ENCODE peak calls at places on chromosomes 4 and X, in four cellular contexts. U is A549, I is transverse colon, O is heart right ventricle. J is an unnamed sample.

GRCh38 chrX:45385767-45386166 is 185.1 kb upstream of the DIPK2B start:
- DNase-seq in I (no peak), U (no peak), O (no peak), J (no peak)

GRCh38 chrX:139967300-139967699 is 2.0 kb upstream of the CXorf66 start:
- DNase-seq in I (peak; percentile 7), U (peak; percentile 32), O (no peak), J (no peak)

GRCh38 chrX:67614006-67614405 is 70.2 kb downstream of the AR start:
- DNase-seq in O (no peak), U (no peak), I (no peak), J (no peak)

GRCh38 chr4:74934016-74934821 is 1.3 kb downstream of the PARM1 start:
- DNase-seq in I (peak; percentile 54), U (no peak), O (peak; percentile 17), J (no peak)

GRCh38 chrX:55489315-55490009 is at the start of gene USP51:
- DNase-seq in O (peak; percentile 49), I (peak; percentile 34), U (peak; percentile 11), J (no peak)

GRCh38 chr4:151537726-151538125 is 128.8 kb downstream of the FHIP1A start:
- DNase-seq in O (no peak), U (no peak), I (no peak), J (no peak)

GRCh38 chr4:107978716-107979451 is 10.8 kb upstream of the HADH start:
- DNase-seq in U (no peak), O (no peak), I (no peak), J (no peak)

GRCh38 chr4:877502-877901 is 51.6 kb upstream of the CPLX1 start:
- DNase-seq in O (no peak), I (no peak), U (no peak), J (no peak)

GRCh38 chrX:17546356-17546755 is 171.4 kb downstream of the NHS start:
- DNase-seq in I (no peak), O (no peak), U (no peak), J (no peak)

GRCh38 chr4:137541866-137542648 is 9.8 kb upstream of the PCDH18 start:
- DNase-seq in U (no peak), I (no peak), O (no peak), J (no peak)

GRCh38 chr4:78293348-78293747 is 236.2 kb downstream of the FRAS1 start:
- DNase-seq in U (no peak), I (no peak), O (no peak), J (no peak)

GRCh38 chrX:131841496-131842410 is 181.3 kb upstream of the STK26 start:
- DNase-seq in U (peak; percentile 66), O (peak; percentile 11), I (peak; percentile 17), J (peak; percentile 27)

GRCh38 chr4:40555176-40555900 is 74.3 kb downstream of the RBM47 start:
- DNase-seq in I (no peak), U (no peak), O (no peak), J (no peak)

GRCh38 chrX:63012574-63012973 is 338.6 kb downstream of the SPIN4 start:
- DNase-seq in O (no peak), I (no peak), U (peak; percentile 1), J (peak; percentile 2)

GRCh38 chr4:151025759-151026158 is 10.7 kb upstream of the LRBA start:
- DNase-seq in I (no peak), U (no peak), O (no peak), J (no peak)

GRCh38 chr4:114161809-114162208 is 182.4 kb upstream of the ARSJ start:
- DNase-seq in I (no peak), O (no peak), U (no peak), J (no peak)

GRCh38 chr4:126318376-126318775 is 1003.6 kb downstream of the FAT4 start:
- DNase-seq in U (no peak), I (no peak), O (no peak), J (no peak)

GRCh38 chr4:176443117-176443516 is 123.4 kb downstream of the SPCS3 start:
- DNase-seq in I (no peak), O (no peak), U (peak; percentile 82), J (no peak)

GRCh38 chr4:176444741-176445140 is 125.0 kb downstream of the SPCS3 start:
- DNase-seq in O (no peak), U (no peak), I (no peak), J (no peak)

GRCh38 chr4:176441594-176441993 is 121.8 kb downstream of the SPCS3 start:
- DNase-seq in O (no peak), U (no peak), I (no peak), J (no peak)

GRCh38 chr4:176439611-176440010 is 119.8 kb downstream of the SPCS3 start:
- DNase-seq in I (no peak), O (no peak), U (no peak), J (no peak)

GRCh38 chr4:176443646-176444409 is 124.1 kb downstream of the SPCS3 start:
- DNase-seq in U (peak; percentile 6), I (no peak), O (no peak), J (no peak)
- H3K4me3 ChIP-seq in U (no peak overlapping the region), I (no peak overlapping the region), O (no peak overlapping the region), J (no peak overlapping the region)

GRCh38 chrX:69618803-69619202 is 2.9 kb downstream of the EDA start:
- DNase-seq in O (peak; percentile 25), U (peak; percentile 31), I (peak; percentile 11), J (peak; percentile 25)
- TF ChIP-seq CTCF in O (peak; percentile 22), U (peak; percentile 51), I (peak; percentile 39), J (peak; percentile 42)

GRCh38 chr4:184812651-184813181 is 13.1 kb downstream of the ACSL1 start:
- DNase-seq in O (no peak), U (peak; percentile 36), I (no peak), J (no peak)
- H3K4me3 ChIP-seq in O (no peak overlapping the region), U (peak overlapping the region; percentile 3), I (no peak overlapping the region), J (no peak overlapping the region)

GRCh38 chr4:81470456-81471327 is 1.0 kb downstream of the RASGEF1B start:
- DNase-seq in O (peak; percentile 67), I (peak; percentile 64), U (no peak), J (no peak)
- TF ChIP-seq CTCF in O (no peak), I (no peak), U (no peak), J (no peak)

GRCh38 chr4:76023381-76023780 is at the start of gene CXCL10:
- DNase-seq in O (no peak), I (no peak), U (no peak), J (no peak)
- H3K4me3 ChIP-seq in O (no peak within 1 kb of the TSS), I (no peak within 1 kb of the TSS), U (no peak within 1 kb of the TSS), J (no peak within 1 kb of the TSS)

J was measured in LNCaP clone FGC.